ENCODE peak calls at places on chromosomes 5 and 9, in six cellular contexts. K is endothelial cell, H is WTC11, L is tibial nerve, R is WERI-Rb-1, T is fibroblast of villous mesenchyme. S is an unnamed sample.

GRCh38 chr9:85224301-85224700 is 517.5 kb downstream of the AGTPBP1 start:
- DNase-seq in K (no peak), H (no peak), L (no peak), R (no peak), T (no peak), S (no peak)

GRCh38 chr5:164256351-164256750 is 750.9 kb downstream of the MAT2B start:
- DNase-seq in K (no peak), H (no peak), L (no peak), R (no peak), T (no peak), S (no peak)

GRCh38 chr5:1041225-1042186 is 32.9 kb downstream of the NKD2 start:
- DNase-seq in K (no peak), H (no peak), L (no peak), R (no peak), T (no peak), S (no peak)

GRCh38 chr5:22699319-22699718 is 153.8 kb downstream of the CDH12 start:
- DNase-seq in K (no peak), H (no peak), L (no peak), R (no peak), T (no peak), S (no peak)

GRCh38 chr5:10323588-10324488 is 16.1 kb upstream of the CMBL start:
- DNase-seq in K (no peak), H (no peak), L (no peak), R (no peak), T (no peak), S (no peak)

GRCh38 chr5:119360905-119361605 is 5.2 kb downstream of the TNFAIP8 start:
- DNase-seq in K (no peak), H (no peak), L (no peak), R (no peak), T (peak; percentile 67), S (no peak)

GRCh38 chr5:142356716-142357468 is 32.1 kb upstream of the SPRY4 start:
- DNase-seq in K (peak; percentile 79), H (peak; percentile 86), L (peak; percentile 75), R (peak; percentile 73), T (peak; percentile 95), S (peak; percentile 93)

GRCh38 chr9:114472765-114473446 is 32.4 kb downstream of the WHRN start:
- DNase-seq in K (no peak), H (no peak), L (no peak), R (peak; percentile 51), T (no peak), S (no peak)

GRCh38 chr5:53100606-53101005 is 9.0 kb downstream of the MOCS2 start:
- DNase-seq in K (no peak), H (no peak), L (no peak), R (no peak), T (no peak), S (no peak)

GRCh38 chr5:143279698-143280097 is 123.8 kb downstream of the NR3C1 start:
- DNase-seq in K (no peak), H (peak; percentile 13), L (no peak), R (no peak), T (peak; percentile 37), S (no peak)

GRCh38 chr9:91949946-91950664 is at the start of gene ROR2:
- DNase-seq in K (peak; percentile 91), H (peak; percentile 86), L (no peak), R (peak; percentile 83), T (peak; percentile 77), S (peak; percentile 64)

GRCh38 chr5:73393606-73394489 is 54.7 kb downstream of the FOXD1 start:
- DNase-seq in K (no peak), H (no peak), L (no peak), R (no peak), T (no peak), S (no peak)

GRCh38 chr9:103444157-103444556 is 449.0 kb downstream of the CYLC2 start:
- DNase-seq in K (no peak), H (no peak), L (no peak), R (no peak), T (no peak), S (no peak)

GRCh38 chr5:55829956-55830355 is 21.2 kb upstream of the IL31RA start:
- DNase-seq in K (no peak), H (no peak), L (no peak), R (no peak), T (no peak), S (no peak)

GRCh38 chr9:130794923-130795495 is 40.0 kb upstream of the ABL1 start:
- DNase-seq in K (no peak), H (no peak), L (no peak), R (no peak), T (peak; percentile 51), S (no peak)

GRCh38 chr5:44862808-44863207 is 54.1 kb downstream of the MRPS30 start:
- DNase-seq in K (no peak), H (no peak), L (no peak), R (no peak), T (peak; percentile 4), S (no peak)

GRCh38 chr9:131670247-131670681 is 69.6 kb downstream of the RAPGEF1 start:
- DNase-seq in K (no peak), H (no peak), L (peak; percentile 50), R (no peak), T (no peak), S (peak; percentile 25)

GRCh38 chr9:69078581-69078980 is 43.0 kb downstream of the FXN start:
- DNase-seq in K (no peak), H (no peak), L (peak; percentile 69), R (no peak), T (no peak), S (no peak)

GRCh38 chr5:66602621-66603020 is 6.4 kb downstream of the MAST4 start:
- DNase-seq in K (no peak), H (no peak), L (no peak), R (no peak), T (no peak), S (no peak)

GRCh38 chr9:26928966-26929495 is 18.0 kb downstream of the PLAA start:
- DNase-seq in K (no peak), H (no peak), L (no peak), R (no peak), T (no peak), S (no peak)

GRCh38 chr5:2727620-2728019 is 23.9 kb downstream of the IRX2 start:
- DNase-seq in K (no peak), H (no peak), L (no peak), R (peak; percentile 6), T (no peak), S (no peak)

GRCh38 chr5:107539726-107540330 is 130.9 kb downstream of the EFNA5 start:
- DNase-seq in K (no peak), H (no peak), L (no peak), R (peak; percentile 13), T (no peak), S (no peak)

GRCh38 chr5:55316289-55316688 is 8.5 kb downstream of the MTREX start:
- DNase-seq in K (no peak), H (no peak), L (no peak), R (no peak), T (no peak), S (no peak)

GRCh38 chr9:125262217-125262991 is 778 bp downstream of the GAPVD1 start:
- DNase-seq in K (no peak), H (no peak), L (no peak), R (no peak), T (peak; percentile 24), S (peak; percentile 48)

GRCh38 chr5:95217351-95217750 is 67.5 kb downstream of the MCTP1 start:
- DNase-seq in K (no peak), H (no peak), L (no peak), R (no peak), T (no peak), S (no peak)

GRCh38 chr5:127810014-127810413 is 106.8 kb downstream of the CCDC192 start:
- DNase-seq in K (no peak), H (no peak), L (no peak), R (no peak), T (no peak), S (no peak)

GRCh38 chr5:68347549-68347948 is 132.0 kb downstream of the PIK3R1 start:
- DNase-seq in K (no peak), H (no peak), L (no peak), R (no peak), T (no peak), S (no peak)

GRCh38 chr5:61969347-61969746 is 336.7 kb upstream of the KIF2A start:
- DNase-seq in K (no peak), H (no peak), L (no peak), R (no peak), T (peak; percentile 11), S (no peak)

GRCh38 chr9:115604831-115605483 is 487.0 kb upstream of the TNC start:
- DNase-seq in K (no peak), H (no peak), L (no peak), R (no peak), T (peak; percentile 77), S (no peak)

GRCh38 chr9:35161713-35162604 is at the start of gene UNC13B:
- DNase-seq in K (peak; percentile 96), H (peak; percentile 94), L (peak; percentile 94), R (peak; percentile 94), T (peak; percentile 95), S (peak; percentile 79)
- TF ChIP-seq CTCF in K (no peak), H (no peak), L (peak; percentile 15), R (peak; percentile 33), T (no peak), S (no peak)

GRCh38 chr5:24368121-24368520 is 276.7 kb downstream of the CDH10 start:
- DNase-seq in K (no peak), H (no peak), L (no peak), R (no peak), T (no peak), S (no peak)
- TF ChIP-seq CTCF in K (no peak), H (no peak), L (no peak), R (peak; percentile 27), T (no peak), S (no peak)

DNA sequence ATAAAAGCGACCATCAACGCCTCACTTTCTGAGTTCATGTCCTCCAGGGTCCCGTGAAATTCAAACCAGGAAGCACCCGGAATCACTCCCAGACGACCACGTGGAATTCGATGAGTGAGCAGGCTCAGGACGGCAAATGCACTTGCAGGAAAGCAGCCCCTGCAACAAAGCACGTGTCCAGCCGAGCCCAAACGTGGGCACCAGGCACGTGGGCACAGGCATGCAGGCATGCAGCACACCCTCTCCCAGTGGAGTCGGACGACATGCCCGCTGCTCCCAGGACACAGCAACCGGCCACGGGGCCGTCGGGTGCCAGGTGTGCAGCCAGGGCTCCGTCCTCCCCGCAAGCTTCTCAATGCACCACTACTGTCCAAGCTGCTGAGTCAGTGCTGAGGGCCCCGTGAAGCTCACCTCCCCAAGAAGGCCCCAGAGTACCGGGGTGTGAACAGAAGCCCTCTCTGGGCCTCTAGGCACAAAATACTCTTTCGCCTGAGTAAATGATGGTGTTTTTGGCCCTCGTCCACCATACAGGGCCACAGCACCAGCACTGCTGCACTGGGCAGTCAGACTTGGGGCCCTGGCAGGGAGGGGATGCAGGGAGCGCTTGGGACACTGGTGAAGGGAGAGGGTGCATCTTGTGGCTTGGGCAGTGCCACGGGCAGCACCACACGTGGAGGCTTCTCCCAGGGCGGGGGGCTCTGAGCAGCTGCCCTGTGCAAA is 87.6 kb downstream of the VAV2 start:
- DNase-seq in K (no peak), H (no peak), L (no peak), R (no peak), T (peak; percentile 14), S (no peak)
- TF ChIP-seq CTCF in K (no peak), H (no peak), L (no peak), R (no peak), T (no peak), S (no peak)

DNA sequence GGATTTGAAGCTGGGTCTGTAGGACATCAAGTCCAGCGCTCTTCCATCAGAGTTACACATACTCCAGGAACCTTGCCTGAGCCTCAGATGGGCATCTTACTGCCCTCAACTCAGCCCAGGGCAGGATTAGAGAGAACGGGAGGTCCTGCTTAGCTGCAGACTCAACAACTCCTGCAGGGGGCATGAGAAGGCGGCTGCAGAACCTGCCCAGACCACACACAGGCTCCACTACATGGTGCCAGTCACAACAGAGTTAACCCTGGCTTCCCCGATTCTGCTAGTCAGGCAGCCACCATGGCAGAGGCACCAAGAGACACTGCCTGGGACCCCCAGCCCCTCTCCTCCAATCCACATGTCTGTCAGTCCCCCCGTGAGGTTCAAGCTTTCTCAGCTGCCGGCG is 23.9 kb upstream of the CPLX2 start:
- DNase-seq in K (peak; percentile 25), H (peak; percentile 49), L (no peak), R (peak; percentile 67), T (no peak), S (peak; percentile 21)
- TF ChIP-seq CTCF in K (no peak), H (peak; percentile 15), L (no peak), R (peak; percentile 78), T (peak; percentile 16), S (no peak)

S was measured in activated CD8-positive, alpha-beta T cell treated with anti-CD3 and anti-CD28 coated beads for 36 hours.